ENCODE peak calls at places on chromosomes 11 and 22, in four cellular contexts. K is fibroblast of lung, U is CMK, P is SK-N-DZ. C is an unnamed sample.

GRCh38 chr22:42582987-42583386 is 29.2 kb downstream of the SERHL2 start:
- DNase-seq in K (no peak), U (no peak), P (no peak), C (no peak)

GRCh38 chr11:66124564-66124963 is 54.5 kb downstream of the PACS1 start:
- DNase-seq in K (peak; percentile 70), U (no peak), P (no peak), C (no peak)

GRCh38 chr11:92932023-92932422 is 37.4 kb upstream of the MTNR1B start:
- DNase-seq in K (peak; percentile 30), U (no peak), P (no peak), C (peak; percentile 58)

GRCh38 chr11:33515347-33515746 is 185.3 kb downstream of the C11orf91 start:
- DNase-seq in K (peak; percentile 62), U (no peak), P (no peak), C (no peak)

GRCh38 chr11:2576536-2576935 is 123.3 kb downstream of the KCNQ1OT1 start:
- DNase-seq in K (no peak), U (no peak), P (no peak), C (no peak)

GRCh38 chr22:44542561-44543222 is 44.7 kb upstream of the RTL6 start:
- DNase-seq in K (no peak), U (no peak), P (no peak), C (no peak)

GRCh38 chr11:33842236-33842915 is 49.5 kb downstream of the LMO2 start:
- DNase-seq in K (no peak), U (no peak), P (peak; percentile 54), C (no peak)

GRCh38 chr22:18966748-18967147 is 30.7 kb upstream of the PRODH start:
- DNase-seq in K (peak; percentile 0), U (no peak), P (no peak), C (no peak)

GRCh38 chr11:13053255-13053917 is 44.3 kb downstream of the RASSF10 start:
- DNase-seq in K (no peak), U (no peak), P (no peak), C (no peak)

GRCh38 chr22:49373801-49374226 is 453.9 kb downstream of the BRD1 start:
- DNase-seq in K (no peak), U (no peak), P (no peak), C (no peak)

GRCh38 chr11:18700375-18700774 is 1.8 kb downstream of the TMEM86A start:
- DNase-seq in K (no peak), U (no peak), P (no peak), C (no peak)

GRCh38 chr11:34233215-34233614 is 124.6 kb downstream of the ABTB2 start:
- DNase-seq in K (no peak), U (no peak), P (no peak), C (no peak)

GRCh38 chr11:1531961-1532586 is 40.0 kb downstream of the DUSP8 start:
- DNase-seq in K (peak; percentile 77), U (no peak), P (no peak), C (no peak)

GRCh38 chr11:99535406-99535805 is 514.7 kb downstream of the CNTN5 start:
- DNase-seq in K (no peak), U (no peak), P (no peak), C (no peak)

GRCh38 chr11:27456140-27456801 is 16.3 kb downstream of the LGR4 start:
- DNase-seq in K (peak; percentile 71), U (no peak), P (no peak), C (peak; percentile 56)

GRCh38 chr11:72483412-72484186 is 49.3 kb upstream of the CLPB start:
- DNase-seq in K (peak; percentile 27), U (no peak), P (no peak), C (peak; percentile 64)

GRCh38 chr11:76526878-76527277 is 82.1 kb downstream of the EMSY start:
- DNase-seq in K (no peak), U (no peak), P (no peak), C (no peak)

GRCh38 chr11:133835258-133836075 is 9.8 kb downstream of the SPATA19 start:
- DNase-seq in K (peak; percentile 44), U (peak; percentile 31), P (peak; percentile 21), C (peak; percentile 59)

GRCh38 chr11:67079065-67079464 is 22.4 kb downstream of the RHOD start:
- DNase-seq in K (no peak), U (no peak), P (no peak), C (no peak)

GRCh38 chr22:46956498-46957215 is 194.2 kb downstream of the TBC1D22A start:
- DNase-seq in K (no peak), U (no peak), P (no peak), C (no peak)

GRCh38 chr22:24989541-24989951 is 37.0 kb downstream of the KIAA1671 start:
- DNase-seq in K (peak; percentile 33), U (no peak), P (no peak), C (no peak)

GRCh38 chr11:102630598-102631448 is 5.7 kb upstream of the MMP20 start:
- DNase-seq in K (no peak), U (no peak), P (no peak), C (no peak)

GRCh38 chr22:24726848-24727217 is 47.7 kb downstream of the PIWIL3 start:
- DNase-seq in K (no peak), U (no peak), P (no peak), C (no peak)

GRCh38 chr11:114379394-114380069 is 20.8 kb downstream of the C11orf71 start:
- DNase-seq in K (no peak), U (no peak), P (peak; percentile 80), C (no peak)